ENCODE peak calls at places on chromosomes 3 and 15, in seven cellular contexts. I is AG10803; C is cardiac fibroblast; F is CD8-positive, alpha-beta T cell; G is SK-N-SH; P is fibroblast of mammary gland; T is stomach. L is an unnamed sample.

GRCh38 chr3:106454497-106454896 is 585.7 kb upstream of the CBLB start:
- DNase-seq in I (no peak), C (no peak), F (no peak), G (no peak), P (no peak), T (no peak), L (no peak)

GRCh38 chr3:64473476-64473875 is 214.3 kb downstream of the ADAMTS9 start:
- DNase-seq in I (no peak), C (no peak), F (no peak), G (no peak), P (no peak), T (no peak), L (no peak)

GRCh38 chr3:129235310-129235917 is 14.0 kb upstream of the COPG1 start:
- DNase-seq in I (no peak), C (no peak), F (no peak), G (no peak), P (no peak), T (no peak), L (no peak)

GRCh38 chr3:143644370-143645089 is 203.7 kb downstream of the SLC9A9 start:
- DNase-seq in I (peak), C (peak), F (no peak), G (peak), P (peak), T (peak), L (peak)

GRCh38 chr3:38354588-38355344 is 8.2 kb downstream of the XYLB start:
- DNase-seq in I (peak), C (peak), F (no peak), G (no peak), P (peak), T (peak), L (no peak)

GRCh38 chr15:89749951-89750559 is 994 bp downstream of the MESP1 start:
- DNase-seq in I (no peak), C (no peak), F (no peak), G (no peak), P (no peak), T (peak), L (no peak)

GRCh38 chr3:127775398-127776109 is 46.8 kb downstream of the MGLL start:
- DNase-seq in I (peak), C (peak), F (no peak), G (no peak), P (peak), T (no peak), L (peak)

GRCh38 chr3:187360523-187361060 is 7.6 kb upstream of the RTP4 start:
- DNase-seq in I (peak), C (no peak), F (no peak), G (no peak), P (peak), T (no peak), L (no peak)

GRCh38 chr3:27644936-27645335 is 77.2 kb downstream of the EOMES start:
- DNase-seq in I (peak), C (no peak), F (no peak), G (no peak), P (peak), T (no peak), L (no peak)

GRCh38 chr3:42130329-42131070 is 39.3 kb downstream of the TRAK1 start:
- DNase-seq in I (no peak), C (no peak), F (no peak), G (no peak), P (no peak), T (peak), L (no peak)

GRCh38 chr3:182816181-182816580 is 22.9 kb downstream of the ATP11B start:
- DNase-seq in I (no peak), C (no peak), F (no peak), G (no peak), P (no peak), T (no peak), L (no peak)

GRCh38 chr15:39059886-39060285 is 495.3 kb upstream of the RASGRP1 start:
- DNase-seq in I (peak), C (no peak), F (no peak), G (no peak), P (no peak), T (no peak), L (no peak)

GRCh38 chr15:44066211-44066827 is 128.8 kb downstream of the FRMD5 start:
- DNase-seq in I (peak), C (peak), F (peak), G (peak), P (peak), T (peak), L (peak)

GRCh38 chr3:56144792-56145191 is 323.5 kb downstream of the ERC2 start:
- DNase-seq in I (peak), C (peak), F (no peak), G (no peak), P (peak), T (no peak), L (no peak)

GRCh38 chr3:171284308-171285075 is 175.7 kb downstream of the TNIK start:
- DNase-seq in I (peak), C (peak), F (no peak), G (peak), P (peak), T (no peak), L (no peak)

GRCh38 chr15:57220220-57220619 is 156.1 kb upstream of the CGNL1 start:
- DNase-seq in I (peak), C (peak), F (no peak), G (peak), P (peak), T (no peak), L (no peak)

GRCh38 chr15:31266712-31267111 is 59.9 kb upstream of the KLF13 start:
- DNase-seq in I (no peak), C (no peak), F (no peak), G (no peak), P (no peak), T (no peak), L (peak)

GRCh38 chr15:28919679-28920655 is 34.2 kb downstream of the APBA2 start:
- DNase-seq in I (no peak), C (no peak), F (no peak), G (no peak), P (no peak), T (no peak), L (no peak)

GRCh38 chr3:40976241-40976640 is 223.1 kb upstream of the CTNNB1 start:
- DNase-seq in I (no peak), C (no peak), F (no peak), G (no peak), P (no peak), T (no peak), L (no peak)

GRCh38 chr3:129617381-129618185 is 11.1 kb upstream of the PLXND1 start:
- DNase-seq in I (no peak), C (no peak), F (no peak), G (no peak), P (no peak), T (no peak), L (no peak)

DNA sequence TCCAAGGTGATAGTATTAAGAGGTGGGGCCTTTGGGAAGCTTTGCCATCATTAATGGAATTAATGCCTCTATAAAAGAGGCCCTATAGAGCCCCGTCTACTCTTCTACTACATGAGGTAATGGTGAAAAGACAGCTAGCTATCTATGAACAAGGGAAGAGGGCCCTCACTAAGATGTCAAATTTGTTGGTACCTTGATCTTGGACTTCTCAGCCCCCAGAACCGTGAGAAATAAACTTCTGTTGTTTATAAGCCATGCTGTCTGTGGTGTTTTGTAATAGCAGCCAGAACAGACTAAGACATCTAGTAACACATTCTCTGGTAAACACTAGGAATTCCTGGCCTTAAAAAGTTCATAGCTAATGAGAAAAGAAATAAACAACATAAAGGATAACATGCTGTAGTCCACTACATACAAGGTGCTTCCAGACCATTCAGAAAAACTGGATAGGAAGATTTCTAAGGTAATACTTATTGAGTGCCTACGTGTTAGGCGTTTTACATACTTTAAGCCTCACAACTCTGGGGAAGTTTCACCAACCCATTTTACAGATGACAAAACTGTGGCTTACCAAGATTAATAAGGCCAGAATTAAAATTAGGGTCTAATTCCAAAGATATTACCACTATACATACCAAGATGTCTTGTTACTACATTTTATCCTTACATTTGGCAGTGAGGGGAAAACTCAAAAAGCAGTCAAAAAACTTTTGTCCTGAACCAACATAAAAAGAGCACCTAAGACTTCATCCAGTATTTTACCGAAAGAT is 3.2 kb downstream of the UBE3A start:
- DNase-seq in I (peak), C (no peak), F (no peak), G (no peak), P (no peak), T (no peak), L (no peak)
- H3K4me3 ChIP-seq in I (no peak), C (no peak), F (no peak), G (no peak), P (no peak), T (no peak), L (no peak)

GRCh38 chr3:113631143-113631542 is 65.3 kb downstream of the USF3 start:
- DNase-seq in I (no peak), C (no peak), F (no peak), G (no peak), P (no peak), T (no peak), L (peak)

GRCh38 chr3:113628316-113628715 is 68.1 kb downstream of the USF3 start:
- DNase-seq in I (no peak), C (no peak), F (no peak), G (no peak), P (no peak), T (no peak), L (no peak)

GRCh38 chr3:113631573-113631972 is 64.9 kb downstream of the USF3 start:
- DNase-seq in I (no peak), C (no peak), F (no peak), G (no peak), P (no peak), T (no peak), L (no peak)

GRCh38 chr3:113628788-113629187 is 67.7 kb downstream of the USF3 start:
- DNase-seq in I (no peak), C (no peak), F (no peak), G (no peak), P (no peak), T (no peak), L (no peak)

DNA sequence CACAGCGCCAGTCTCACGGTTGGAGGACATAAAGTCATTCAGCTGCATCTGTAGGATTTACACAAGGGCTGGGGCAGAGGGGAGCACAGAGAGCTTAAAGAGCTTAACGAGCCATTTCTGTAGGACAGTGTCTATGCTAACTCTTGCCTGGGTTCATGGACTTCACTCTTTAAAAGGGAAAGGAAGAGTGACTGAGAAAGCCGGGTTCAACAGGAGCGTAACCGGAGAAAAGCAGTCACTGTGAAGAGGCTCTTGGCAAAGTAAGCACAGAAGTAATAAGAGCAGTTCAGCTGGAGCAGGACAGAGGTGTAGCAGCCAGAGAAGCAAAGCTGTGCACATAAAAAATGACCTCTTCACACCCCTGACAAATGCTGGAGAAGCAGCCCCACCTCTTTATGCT is 66.5 kb downstream of the USF3 start:
- DNase-seq in I (no peak), C (no peak), F (no peak), G (no peak), P (no peak), T (no peak), L (no peak)
- H3K4me3 ChIP-seq in I (no peak), C (no peak), F (no peak), G (no peak), P (no peak), T (no peak), L (no peak)

DNA sequence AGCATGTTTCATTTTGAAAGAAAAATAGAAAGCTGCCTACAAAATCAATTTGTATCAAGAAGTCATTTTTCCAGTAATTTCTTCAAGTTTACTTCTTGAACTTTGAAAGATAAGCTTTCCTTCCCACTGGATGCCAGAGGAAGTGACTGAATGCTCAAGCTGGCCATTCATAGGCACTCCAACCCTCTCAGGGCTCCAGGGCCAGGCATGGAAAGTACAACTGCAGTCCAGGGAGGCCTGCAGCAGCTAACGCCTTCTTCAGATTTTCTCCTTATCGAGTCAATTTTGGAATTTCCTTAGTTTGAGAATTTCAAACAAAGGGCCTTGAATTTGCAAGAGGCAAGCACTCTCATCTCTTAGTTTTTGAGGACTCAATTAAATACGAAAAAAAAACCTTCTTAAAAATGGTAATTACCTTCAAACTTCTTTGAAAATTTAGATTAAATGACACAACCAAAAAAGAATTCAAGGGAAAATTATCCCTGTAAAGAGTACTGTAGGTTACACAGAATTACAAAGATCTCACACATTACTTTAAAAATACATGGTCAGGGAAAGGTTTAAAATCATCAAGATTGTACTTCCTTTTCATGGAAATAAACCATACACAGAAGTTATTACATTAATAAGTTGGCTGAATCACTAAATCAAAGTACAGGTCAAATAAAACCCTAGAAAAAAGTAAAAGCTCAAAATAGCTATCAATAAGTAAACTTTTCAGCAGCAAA is 2.5 kb downstream of the UBP1 start:
- DNase-seq in I (peak), C (peak), F (no peak), G (no peak), P (peak), T (no peak), L (no peak)
- H3K4me3 ChIP-seq in I (peak), C (peak), F (peak), G (peak), P (peak), T (peak), L (peak)

GRCh38 chr3:66153471-66153870 is 67.3 kb upstream of the SLC25A26 start:
- DNase-seq in I (peak), C (no peak), F (no peak), G (no peak), P (no peak), T (no peak), L (no peak)
- H3K4me3 ChIP-seq in I (peak), C (peak), F (no peak), G (peak), P (peak), T (peak), L (no peak)

GRCh38 chr3:52842424-52842823 is 7.6 kb upstream of the MUSTN1 start:
- DNase-seq in I (no peak), C (no peak), F (no peak), G (no peak), P (no peak), T (no peak), L (peak)

GRCh38 chr3:52844290-52844985 is 9.6 kb upstream of the MUSTN1 start:
- DNase-seq in I (no peak), C (no peak), F (no peak), G (no peak), P (no peak), T (no peak), L (no peak)

GRCh38 chr3:52843116-52843865 is 8.5 kb upstream of the MUSTN1 start:
- DNase-seq in I (no peak), C (no peak), F (no peak), G (no peak), P (no peak), T (no peak), L (peak)

GRCh38 chr3:52845157-52845556 is 10.3 kb upstream of the MUSTN1 start:
- DNase-seq in I (peak), C (peak), F (no peak), G (no peak), P (peak), T (peak), L (no peak)

DNA sequence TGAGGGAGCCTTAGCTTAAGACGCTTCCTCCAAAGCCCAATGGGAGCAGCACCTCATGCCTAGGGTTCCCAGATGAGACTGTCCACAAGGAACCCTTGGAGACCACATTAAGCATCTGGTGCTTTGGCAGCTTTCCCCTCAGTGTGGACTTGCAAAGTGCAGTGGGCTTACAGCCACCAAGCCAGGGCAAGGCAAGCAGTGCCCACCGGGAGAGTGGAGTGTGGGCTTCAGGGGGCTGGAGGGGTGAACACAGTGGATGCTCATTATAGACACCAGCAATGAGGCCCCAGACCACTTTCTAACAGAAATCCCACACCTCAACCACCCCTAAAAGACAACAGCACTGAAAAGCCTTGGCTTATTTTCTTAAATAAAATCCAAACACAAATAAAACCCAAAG is 9.1 kb upstream of the MUSTN1 start:
- DNase-seq in I (no peak), C (no peak), F (no peak), G (no peak), P (no peak), T (no peak), L (no peak)
- H3K4me3 ChIP-seq in I (no peak), C (no peak), F (no peak), G (no peak), P (no peak), T (no peak), L (no peak)

GRCh38 chr3:29141912-29142262 is 139.0 kb upstream of the RBMS3 start:
- DNase-seq in I (no peak), C (no peak), F (no peak), G (no peak), P (no peak), T (no peak), L (no peak)

GRCh38 chr3:29143151-29143550 is 137.7 kb upstream of the RBMS3 start:
- DNase-seq in I (no peak), C (no peak), F (no peak), G (no peak), P (no peak), T (no peak), L (no peak)

GRCh38 chr3:29144807-29145206 is 136.1 kb upstream of the RBMS3 start:
- DNase-seq in I (peak), C (peak), F (no peak), G (peak), P (peak), T (no peak), L (no peak)

GRCh38 chr3:29145370-29145769 is 135.5 kb upstream of the RBMS3 start:
- DNase-seq in I (no peak), C (no peak), F (no peak), G (no peak), P (no peak), T (no peak), L (no peak)

GRCh38 chr3:29144361-29144760 is 136.5 kb upstream of the RBMS3 start:
- DNase-seq in I (no peak), C (no peak), F (no peak), G (no peak), P (no peak), T (no peak), L (no peak)
- H3K4me3 ChIP-seq in I (no peak), C (no peak), F (no peak), G (no peak), P (no peak), T (no peak), L (no peak)

DNA sequence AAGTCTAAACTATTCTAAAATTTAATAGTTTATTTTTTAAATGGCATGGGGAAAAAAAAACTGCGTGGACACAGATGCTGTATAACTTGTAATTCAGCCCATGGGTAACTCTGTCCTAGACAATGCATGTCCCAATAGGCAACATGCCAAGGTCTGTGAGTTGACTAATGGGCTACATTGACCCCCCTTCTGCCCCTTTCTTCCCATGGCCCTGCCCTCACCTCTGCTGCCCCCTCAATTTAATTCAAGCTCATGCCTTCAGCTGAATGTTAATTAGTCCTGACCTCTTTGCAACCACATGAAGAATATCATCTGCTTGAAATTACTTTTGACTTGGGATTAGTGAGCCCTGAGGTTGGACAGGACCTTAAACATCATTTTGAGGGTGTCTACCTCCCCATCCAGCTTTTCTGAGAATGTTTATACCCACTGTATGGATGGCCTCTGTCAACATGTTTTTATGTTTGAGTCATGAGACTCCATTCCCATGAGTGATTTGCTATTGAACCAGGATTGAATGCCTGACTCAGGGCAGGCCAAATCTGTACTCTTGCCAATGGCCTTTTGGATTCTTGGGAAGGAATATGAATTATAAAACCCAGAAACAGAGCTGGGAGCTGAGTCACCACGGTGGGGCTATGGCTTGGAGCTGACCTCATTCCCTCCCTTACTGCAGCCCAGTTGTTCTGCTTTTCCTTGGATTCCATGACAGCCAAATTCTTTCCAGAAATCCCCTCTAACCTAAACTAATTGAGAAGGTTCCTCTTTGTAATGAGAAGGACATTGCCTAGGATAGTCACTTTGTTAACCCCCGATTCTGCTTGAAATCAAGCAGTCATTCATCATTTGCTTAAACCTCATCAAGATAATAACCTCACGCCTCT is 33.5 kb upstream of the PDE8A start:
- DNase-seq in I (peak), C (peak), F (no peak), G (no peak), P (peak), T (no peak), L (no peak)
- H3K4me3 ChIP-seq in I (no peak), C (no peak), F (no peak), G (no peak), P (no peak), T (no peak), L (no peak)

DNA sequence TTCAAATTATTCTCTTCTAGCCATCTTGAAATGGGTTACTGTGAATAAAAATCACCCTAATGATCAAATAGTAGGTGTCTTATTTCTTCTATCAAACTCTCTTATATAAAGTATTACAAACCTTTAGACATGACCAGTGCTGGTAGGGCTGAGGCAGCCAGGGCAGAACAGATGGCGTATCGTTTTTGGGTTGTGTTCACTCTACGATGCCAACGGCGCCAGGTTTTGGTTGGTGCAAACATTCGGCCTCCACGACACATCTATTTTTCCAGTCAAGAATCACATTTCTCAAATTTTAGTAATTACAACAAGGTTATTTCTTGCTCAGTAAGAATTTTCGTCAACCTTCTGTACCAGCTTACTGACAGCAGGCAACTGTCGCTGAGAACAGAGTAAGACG is 2.2 kb downstream of the RPL4 start:
- DNase-seq in I (no peak), C (no peak), F (no peak), G (no peak), P (no peak), T (no peak), L (no peak)
- H3K4me3 ChIP-seq in I (peak), C (peak), F (no peak), G (peak), P (peak), T (peak), L (peak)

L was measured in HL-60.